ENCODE peak calls at places on chromosomes 1 and 21, in seven cellular contexts. N, B, H, X, D, K and M are unnamed samples.

GRCh38 chr1:21355956-21356355 is 65.7 kb upstream of the ECE1 start:
- DNase-seq in N (no peak), B (no peak), H (no peak), X (no peak), D (no peak), K (no peak), M (no peak)

GRCh38 chr1:172002725-172003345 is 161.5 kb downstream of the DNM3 start:
- DNase-seq in N (peak), B (no peak), H (no peak), X (no peak), D (no peak), K (peak), M (no peak)

GRCh38 chr1:21631944-21632887 is 36.9 kb downstream of the RAP1GAP start:
- DNase-seq in N (no peak), B (peak), H (no peak), X (no peak), D (no peak), K (no peak), M (no peak)

GRCh38 chr1:65417729-65418128 is 2.7 kb upstream of the LEPR start:
- DNase-seq in N (no peak), B (no peak), H (no peak), X (no peak), D (no peak), K (no peak), M (no peak)

GRCh38 chr1:152047607-152047953 is 10.8 kb upstream of the S100A11 start:
- DNase-seq in N (no peak), B (no peak), H (peak), X (no peak), D (no peak), K (no peak), M (no peak)

GRCh38 chr1:208132287-208132882 is 111.8 kb downstream of the PLXNA2 start:
- DNase-seq in N (peak), B (no peak), H (peak), X (peak), D (peak), K (peak), M (peak)

GRCh38 chr1:176786274-176786673 is 323.3 kb downstream of the PAPPA2 start:
- DNase-seq in N (peak), B (no peak), H (no peak), X (no peak), D (no peak), K (no peak), M (no peak)

GRCh38 chr1:228150458-228151169 is 884 bp downstream of the GJC2 start:
- DNase-seq in N (no peak), B (no peak), H (peak), X (no peak), D (no peak), K (no peak), M (peak)

GRCh38 chr1:91613594-91613993 is 112.9 kb downstream of the CDC7 start:
- DNase-seq in N (no peak), B (no peak), H (no peak), X (no peak), D (no peak), K (no peak), M (no peak)

GRCh38 chr1:6033986-6034749 is 11.5 kb upstream of the KCNAB2 start:
- DNase-seq in N (no peak), B (no peak), H (peak), X (no peak), D (no peak), K (no peak), M (peak)

GRCh38 chr1:172662464-172663109 is 3.7 kb downstream of the FASLG start:
- DNase-seq in N (peak), B (no peak), H (peak), X (no peak), D (no peak), K (peak), M (peak)

GRCh38 chr1:24275510-24275909 is 43.6 kb upstream of the GRHL3 start:
- DNase-seq in N (no peak), B (no peak), H (no peak), X (no peak), D (no peak), K (no peak), M (no peak)

GRCh38 chr1:171819946-171820345 is 21.4 kb upstream of the DNM3 start:
- DNase-seq in N (no peak), B (no peak), H (no peak), X (no peak), D (no peak), K (no peak), M (no peak)

GRCh38 chr1:162128693-162129356 is 59.3 kb downstream of the NOS1AP start:
- DNase-seq in N (no peak), B (no peak), H (no peak), X (no peak), D (no peak), K (no peak), M (no peak)

GRCh38 chr1:62508187-62508758 is 71.4 kb downstream of the USP1 start:
- DNase-seq in N (peak), B (no peak), H (no peak), X (no peak), D (peak), K (peak), M (no peak)

GRCh38 chr1:61083014-61083798 is 845 bp downstream of the NFIA start:
- DNase-seq in N (no peak), B (no peak), H (peak), X (peak), D (no peak), K (no peak), M (peak)

GRCh38 chr21:44640761-44641160 is 3.6 kb downstream of the KRTAP10-10 start:
- DNase-seq in N (no peak), B (no peak), H (no peak), X (no peak), D (no peak), K (no peak), M (no peak)

GRCh38 chr1:64864018-64864945 is 102.1 kb downstream of the JAK1 start:
- DNase-seq in N (peak), B (no peak), H (peak), X (peak), D (peak), K (peak), M (peak)

GRCh38 chr1:47669081-47669585 is 231.3 kb downstream of the FOXD2 start:
- DNase-seq in N (no peak), B (no peak), H (no peak), X (no peak), D (no peak), K (no peak), M (no peak)

GRCh38 chr1:201310986-201311355 is 27.7 kb downstream of the PKP1 start:
- DNase-seq in N (no peak), B (no peak), H (no peak), X (no peak), D (peak), K (peak), M (peak)